ENCODE peak calls at places on chromosomes 12 and 14, in ten cellular contexts. U is iPS-NIHi11, L is GF-D8, D is NCI-H446 treated with DMSO at 0.1 percent for 48 hours, T is heart right ventricle, F is NCI-H526 treated with DMSO at 0.1 percent for 48 hours, B is osteocyte, S is GM13976, Y is fibroblast of the conjunctiva, E is iris pigment epithelial cell. N is an unnamed sample.

GRCh38 chr12:78970041-78970440 is 105.5 kb downstream of the SYT1 start:
- DNase-seq in U (no peak), L (no peak), D (no peak), T (no peak), F (no peak), B (no peak), S (no peak), Y (no peak), E (peak), N (peak)

GRCh38 chr14:35708072-35708471 is 101.0 kb downstream of the RALGAPA1 start:
- DNase-seq in U (no peak), L (no peak), D (no peak), T (no peak), F (no peak), B (no peak), S (no peak), Y (no peak), E (no peak), N (peak)

GRCh38 chr14:22667881-22668280 is 23.7 kb upstream of the OR6J1 start:
- DNase-seq in U (no peak), L (no peak), D (no peak), T (no peak), F (no peak), B (no peak), S (no peak), Y (no peak), E (no peak), N (no peak)

GRCh38 chr14:94517248-94517640 is 8.0 kb upstream of the SERPINA12 start:
- DNase-seq in U (no peak), L (no peak), D (no peak), T (no peak), F (no peak), B (peak), S (no peak), Y (no peak), E (no peak), N (no peak)

GRCh38 chr12:27733052-27733656 is 22.5 kb downstream of the MRPS35 start:
- DNase-seq in U (peak), L (no peak), D (no peak), T (no peak), F (peak), B (no peak), S (peak), Y (peak), E (peak), N (peak)

GRCh38 chr12:107400686-107401447 is 284.7 kb upstream of the PWP1 start:
- DNase-seq in U (no peak), L (no peak), D (no peak), T (no peak), F (no peak), B (no peak), S (no peak), Y (no peak), E (peak), N (peak)

GRCh38 chr14:68510201-68510600 is 282.7 kb downstream of the ZFP36L1 start:
- DNase-seq in U (no peak), L (no peak), D (no peak), T (peak), F (no peak), B (no peak), S (no peak), Y (peak), E (no peak), N (peak)

GRCh38 chr12:68158427-68158826 is 1.1 kb downstream of the IFNG start:
- DNase-seq in U (no peak), L (no peak), D (no peak), T (no peak), F (no peak), B (no peak), S (no peak), Y (no peak), E (no peak), N (peak)

GRCh38 chr14:64423987-64424386 is 35.8 kb downstream of the MTHFD1 start:
- DNase-seq in U (no peak), L (no peak), D (no peak), T (no peak), F (no peak), B (no peak), S (no peak), Y (no peak), E (peak), N (peak)

GRCh38 chr12:125228519-125229260 is 163.5 kb downstream of the AACS start:
- DNase-seq in U (peak), L (no peak), D (peak), T (no peak), F (no peak), B (no peak), S (no peak), Y (no peak), E (no peak), N (no peak)

GRCh38 chr12:110743571-110744093 is 941 bp upstream of the PPP1CC start:
- DNase-seq in U (no peak), L (no peak), D (no peak), T (peak), F (no peak), B (no peak), S (no peak), Y (no peak), E (peak), N (peak)

GRCh38 chr14:60095781-60096450 is 4.2 kb downstream of the PCNX4 start:
- DNase-seq in U (no peak), L (no peak), D (no peak), T (no peak), F (no peak), B (no peak), S (no peak), Y (no peak), E (peak), N (peak)

GRCh38 chr12:53612978-53613377 is 13.2 kb downstream of the ATF7 start:
- DNase-seq in U (no peak), L (no peak), D (no peak), T (no peak), F (no peak), B (no peak), S (no peak), Y (no peak), E (no peak), N (no peak)

GRCh38 chr12:108850854-108851573 is 6.4 kb downstream of the SSH1 start:
- DNase-seq in U (no peak), L (no peak), D (no peak), T (peak), F (no peak), B (no peak), S (peak), Y (no peak), E (peak), N (peak)